ENCODE peak calls at places on chromosome 5, in nine cellular contexts. I is frontal cortex; Y is neural crest cell; R is GM03348; J is stimulated activated CD8-positive, alpha-beta memory T cell treated with anti-CD3 and anti-CD28 coated beads, Interleukin-15, amount 100 ng/mL, for 4 hours; F is NCI-H1105 treated with DMSO at 0.1 percent for 48 hours; V is GM12865; N is EL; W is HEK293T. B is an unnamed sample.

GRCh38 chr5:165029471-165029870 is 1524.1 kb downstream of the MAT2B start:
- DNase-seq in I (no peak), Y (no peak), R (no peak), J (no peak), F (no peak), V (peak), N (no peak), W (peak), B (no peak)

GRCh38 chr5:42677156-42677842 is 79.3 kb upstream of the CCDC152 start:
- DNase-seq in I (no peak), Y (no peak), R (no peak), J (no peak), F (no peak), V (no peak), N (no peak), W (no peak), B (no peak)

GRCh38 chr5:17398439-17398838 is 99.6 kb upstream of the TAF11L2 start:
- DNase-seq in I (no peak), Y (no peak), R (peak), J (no peak), F (no peak), V (no peak), N (peak), W (no peak), B (peak)

GRCh38 chr5:107598958-107599357 is 71.8 kb downstream of the EFNA5 start:
- DNase-seq in I (no peak), Y (no peak), R (no peak), J (no peak), F (no peak), V (no peak), N (no peak), W (no peak), B (peak)

GRCh38 chr5:171131499-171131898 is 177.5 kb upstream of the TLX3 start:
- DNase-seq in I (no peak), Y (no peak), R (no peak), J (no peak), F (peak), V (no peak), N (no peak), W (peak), B (no peak)

GRCh38 chr5:176781638-176782570 is 28.5 kb upstream of the UNC5A start:
- DNase-seq in I (no peak), Y (no peak), R (no peak), J (no peak), F (no peak), V (no peak), N (no peak), W (no peak), B (no peak)

GRCh38 chr5:96933764-96934163 is 2.1 kb upstream of the LNPEP start:
- DNase-seq in I (no peak), Y (no peak), R (no peak), J (no peak), F (no peak), V (peak), N (no peak), W (no peak), B (no peak)

GRCh38 chr5:65769539-65769938 is 47.5 kb downstream of the NLN start:
- DNase-seq in I (no peak), Y (no peak), R (peak), J (no peak), F (no peak), V (no peak), N (peak), W (no peak), B (no peak)

GRCh38 chr5:17277907-17278306 is 60.5 kb downstream of the BASP1 start:
- DNase-seq in I (no peak), Y (no peak), R (no peak), J (no peak), F (no peak), V (peak), N (no peak), W (no peak), B (peak)

GRCh38 chr5:80034962-80035821 is at the start of gene THBS4:
- DNase-seq in I (no peak), Y (no peak), R (peak), J (no peak), F (peak), V (no peak), N (no peak), W (no peak), B (peak)

GRCh38 chr5:78016831-78017529 is 240.8 kb upstream of the TBCA start:
- DNase-seq in I (no peak), Y (no peak), R (no peak), J (no peak), F (peak), V (no peak), N (no peak), W (no peak), B (no peak)

GRCh38 chr5:176660860-176661641 is 13.8 kb downstream of the TSPAN17 start:
- DNase-seq in I (peak), Y (peak), R (peak), J (peak), F (peak), V (peak), N (peak), W (peak), B (peak)

GRCh38 chr5:125198270-125198974 is 452.0 kb upstream of the ZNF608 start:
- DNase-seq in I (peak), Y (peak), R (peak), J (no peak), F (peak), V (peak), N (peak), W (peak), B (peak)

GRCh38 chr5:74953961-74954720 is 88.0 kb upstream of the FAM169A start:
- DNase-seq in I (no peak), Y (no peak), R (peak), J (no peak), F (no peak), V (no peak), N (peak), W (no peak), B (no peak)

GRCh38 chr5:31235381-31235780 is 41.9 kb downstream of the CDH6 start:
- DNase-seq in I (no peak), Y (no peak), R (peak), J (no peak), F (no peak), V (no peak), N (peak), W (no peak), B (no peak)

GRCh38 chr5:163917741-163918140 is 412.3 kb downstream of the MAT2B start:
- DNase-seq in I (no peak), Y (no peak), R (no peak), J (no peak), F (no peak), V (no peak), N (no peak), W (no peak), B (no peak)

GRCh38 chr5:128782446-128782845 is 182.8 kb upstream of the SLC27A6 start:
- DNase-seq in I (peak), Y (no peak), R (peak), J (no peak), F (peak), V (no peak), N (peak), W (no peak), B (no peak)

GRCh38 chr5:116411101-116411571 is 163.5 kb downstream of the SEMA6A start:
- DNase-seq in I (no peak), Y (no peak), R (no peak), J (no peak), F (no peak), V (no peak), N (no peak), W (no peak), B (no peak)

GRCh38 chr5:139841549-139841948 is 45.9 kb downstream of the PSD2 start:
- DNase-seq in I (no peak), Y (no peak), R (no peak), J (no peak), F (no peak), V (no peak), N (no peak), W (no peak), B (no peak)

GRCh38 chr5:1399737-1400136 is 45.5 kb downstream of the SLC6A3 start:
- DNase-seq in I (no peak), Y (no peak), R (no peak), J (no peak), F (no peak), V (no peak), N (no peak), W (peak), B (no peak)

GRCh38 chr5:64773533-64773932 is 4.8 kb downstream of the CWC27 start:
- DNase-seq in I (no peak), Y (no peak), R (no peak), J (no peak), F (no peak), V (peak), N (no peak), W (no peak), B (no peak)

GRCh38 chr5:174903333-174903732 is 179.0 kb downstream of the MSX2 start:
- DNase-seq in I (no peak), Y (no peak), R (no peak), J (no peak), F (no peak), V (no peak), N (no peak), W (peak), B (no peak)

GRCh38 chr5:96572864-96573512 is 89.2 kb upstream of the CAST start:
- DNase-seq in I (no peak), Y (no peak), R (peak), J (no peak), F (no peak), V (no peak), N (peak), W (no peak), B (no peak)

GRCh38 chr5:73955447-73955846 is 329.5 kb downstream of the ARHGEF28 start:
- DNase-seq in I (no peak), Y (no peak), R (no peak), J (no peak), F (no peak), V (no peak), N (no peak), W (no peak), B (no peak)

GRCh38 chr5:131973089-131973712 is 27.7 kb upstream of the MEIKIN start:
- DNase-seq in I (no peak), Y (no peak), R (no peak), J (no peak), F (no peak), V (no peak), N (no peak), W (no peak), B (no peak)

GRCh38 chr5:109589983-109590382 is 99.7 kb upstream of the MAN2A1 start:
- DNase-seq in I (no peak), Y (no peak), R (no peak), J (no peak), F (no peak), V (peak), N (no peak), W (no peak), B (peak)

GRCh38 chr5:179484761-179485160 is 65.6 kb upstream of the RUFY1 start:
- DNase-seq in I (no peak), Y (no peak), R (no peak), J (no peak), F (no peak), V (no peak), N (no peak), W (no peak), B (no peak)

GRCh38 chr5:120576588-120576987 is 112.5 kb downstream of the PRR16 start:
- DNase-seq in I (no peak), Y (no peak), R (no peak), J (no peak), F (no peak), V (no peak), N (no peak), W (no peak), B (no peak)

GRCh38 chr5:145847499-145848497 is 12.7 kb upstream of the PRELID2 start:
- DNase-seq in I (no peak), Y (no peak), R (peak), J (no peak), F (no peak), V (no peak), N (peak), W (no peak), B (no peak)

GRCh38 chr5:107669543-107670027 is 1.2 kb downstream of the EFNA5 start:
- DNase-seq in I (no peak), Y (peak), R (peak), J (no peak), F (peak), V (peak), N (peak), W (no peak), B (peak)

GRCh38 chr5:95738834-95739233 is 7.7 kb downstream of the RHOBTB3 start:
- DNase-seq in I (no peak), Y (no peak), R (no peak), J (no peak), F (no peak), V (no peak), N (no peak), W (no peak), B (no peak)

GRCh38 chr5:1535646-1536045 is 11.9 kb upstream of the LPCAT1 start:
- DNase-seq in I (no peak), Y (no peak), R (no peak), J (no peak), F (no peak), V (no peak), N (no peak), W (no peak), B (no peak)

GRCh38 chr5:126354857-126355731 is 68.1 kb upstream of the GRAMD2B start:
- DNase-seq in I (no peak), Y (no peak), R (no peak), J (no peak), F (no peak), V (no peak), N (peak), W (no peak), B (no peak)

GRCh38 chr5:30502277-30502676 is 691.2 kb upstream of the CDH6 start:
- DNase-seq in I (no peak), Y (no peak), R (no peak), J (no peak), F (no peak), V (no peak), N (no peak), W (no peak), B (no peak)

GRCh38 chr5:172785429-172786088 is 14.6 kb upstream of the DUSP1 start:
- DNase-seq in I (no peak), Y (no peak), R (no peak), J (no peak), F (no peak), V (no peak), N (no peak), W (no peak), B (no peak)

GRCh38 chr5:60961685-60962084 is 16.7 kb downstream of the NDUFAF2 start:
- DNase-seq in I (no peak), Y (no peak), R (no peak), J (no peak), F (no peak), V (no peak), N (peak), W (no peak), B (no peak)

GRCh38 chr5:1512541-1513291 is 11.0 kb downstream of the LPCAT1 start:
- DNase-seq in I (no peak), Y (no peak), R (no peak), J (no peak), F (no peak), V (no peak), N (no peak), W (no peak), B (no peak)

GRCh38 chr5:74357827-74358226 is 282.7 kb downstream of the ENC1 start:
- DNase-seq in I (no peak), Y (no peak), R (no peak), J (no peak), F (no peak), V (no peak), N (no peak), W (no peak), B (no peak)

GRCh38 chr5:65811004-65811403 is 89.0 kb downstream of the NLN start:
- DNase-seq in I (no peak), Y (no peak), R (no peak), J (no peak), F (no peak), V (no peak), N (peak), W (no peak), B (no peak)

GRCh38 chr5:176425791-176426190 is 9.5 kb upstream of the CLTB start:
- DNase-seq in I (no peak), Y (no peak), R (no peak), J (no peak), F (no peak), V (no peak), N (no peak), W (no peak), B (no peak)